ENCODE peak calls at places on chromosome 13, in four cellular contexts. One of them, this sample, is unnamed.

GRCh38 chr13:102693781-102694180 is 1.1 kb downstream of the METTL21C start:
- ATAC-seq in K562: no peak
- ATAC-seq in A549: no peak
- ATAC-seq in upper lobe of left lung: no peak
- ATAC-seq in this sample: no peak

GRCh38 chr13:103883152-103883551 is 816.9 kb upstream of the SLC10A2 start:
- ATAC-seq in upper lobe of left lung: peak; percentile 88
- ATAC-seq in K562: no peak
- ATAC-seq in A549: peak; percentile 98
- ATAC-seq in this sample: peak; percentile 66

GRCh38 chr13:20101467-20102316 is 59.2 kb downstream of the GJA3 start:
- ATAC-seq in K562: no peak
- ATAC-seq in A549: no peak
- ATAC-seq in upper lobe of left lung: no peak
- ATAC-seq in this sample: no peak

GRCh38 chr13:26575244-26575643 is 17.8 kb downstream of the WASF3 start:
- ATAC-seq in A549: no peak
- ATAC-seq in K562: no peak
- ATAC-seq in upper lobe of left lung: no peak
- ATAC-seq in this sample: no peak

GRCh38 chr13:23751195-23751594 is 138.0 kb downstream of the MIPEP start:
- ATAC-seq in upper lobe of left lung: no peak
- ATAC-seq in K562: no peak
- ATAC-seq in A549: peak; percentile 72
- ATAC-seq in this sample: no peak

GRCh38 chr13:99087130-99087953 is 109.5 kb upstream of the DOCK9 start:
- ATAC-seq in upper lobe of left lung: peak; percentile 96
- ATAC-seq in A549: peak; percentile 96
- ATAC-seq in K562: peak; percentile 95
- ATAC-seq in this sample: peak; percentile 92

GRCh38 chr13:26628706-26629105 is 71.2 kb downstream of the WASF3 start:
- ATAC-seq in upper lobe of left lung: peak; percentile 19
- ATAC-seq in K562: peak; percentile 64
- ATAC-seq in A549: peak; percentile 35
- ATAC-seq in this sample: no peak

GRCh38 chr13:98986226-98986846 is 8.5 kb upstream of the DOCK9 start:
- ATAC-seq in K562: peak; percentile 61
- ATAC-seq in upper lobe of left lung: no peak
- ATAC-seq in A549: no peak
- ATAC-seq in this sample: no peak

GRCh38 chr13:24670927-24671326 is 9.3 kb upstream of the ATP12A start:
- ATAC-seq in upper lobe of left lung: no peak
- ATAC-seq in A549: peak; percentile 95
- ATAC-seq in K562: peak; percentile 80
- ATAC-seq in this sample: no peak

GRCh38 chr13:79409828-79410227 is 3.8 kb upstream of the RBM26 start:
- ATAC-seq in K562: no peak
- ATAC-seq in upper lobe of left lung: no peak
- ATAC-seq in A549: no peak
- ATAC-seq in this sample: no peak

GRCh38 chr13:48457578-48458242 is 44.8 kb upstream of the LPAR6 start:
- ATAC-seq in A549: no peak
- ATAC-seq in K562: no peak
- ATAC-seq in upper lobe of left lung: peak; percentile 15
- ATAC-seq in this sample: no peak

GRCh38 chr13:20090349-20090748 is 70.5 kb downstream of the GJA3 start:
- ATAC-seq in K562: peak; percentile 68
- ATAC-seq in upper lobe of left lung: no peak
- ATAC-seq in A549: peak; percentile 66
- ATAC-seq in this sample: no peak

GRCh38 chr13:80040977-80041310 is 300.0 kb downstream of the SPRY2 start:
- ATAC-seq in K562: no peak
- ATAC-seq in A549: no peak
- ATAC-seq in upper lobe of left lung: no peak
- ATAC-seq in this sample: peak; percentile 39

GRCh38 chr13:30290812-30291436 is 16.4 kb downstream of the KATNAL1 start:
- ATAC-seq in upper lobe of left lung: no peak
- ATAC-seq in K562: no peak
- ATAC-seq in A549: no peak
- ATAC-seq in this sample: no peak

GRCh38 chr13:23385931-23386330 is 47.6 kb downstream of the SACS start:
- ATAC-seq in K562: no peak
- ATAC-seq in upper lobe of left lung: no peak
- ATAC-seq in A549: no peak
- ATAC-seq in this sample: no peak

GRCh38 chr13:76894401-76895110 is 8.4 kb upstream of the KCTD12 start:
- ATAC-seq in upper lobe of left lung: no peak
- ATAC-seq in A549: no peak
- ATAC-seq in K562: no peak
- ATAC-seq in this sample: no peak

GRCh38 chr13:46405457-46405856 is 18.4 kb upstream of the RUBCNL start:
- ATAC-seq in A549: no peak
- ATAC-seq in upper lobe of left lung: no peak
- ATAC-seq in K562: peak; percentile 88
- ATAC-seq in this sample: no peak

GRCh38 chr13:46402178-46402577 is 15.1 kb upstream of the RUBCNL start:
- ATAC-seq in upper lobe of left lung: no peak
- ATAC-seq in A549: no peak
- ATAC-seq in K562: no peak
- ATAC-seq in this sample: no peak

GRCh38 chr13:46401432-46401831 is 14.4 kb upstream of the RUBCNL start:
- ATAC-seq in K562: no peak
- ATAC-seq in upper lobe of left lung: no peak
- ATAC-seq in A549: no peak
- ATAC-seq in this sample: no peak

GRCh38 chr13:46403851-46404731 is 17.0 kb upstream of the RUBCNL start:
- ATAC-seq in upper lobe of left lung: peak; percentile 86
- ATAC-seq in K562: no peak
- ATAC-seq in A549: no peak
- ATAC-seq in this sample: peak; percentile 51

GRCh38 chr13:46404732-46405097 is 17.7 kb upstream of the RUBCNL start:
- ATAC-seq in A549: no peak
- ATAC-seq in upper lobe of left lung: no peak
- ATAC-seq in K562: no peak
- ATAC-seq in this sample: no peak
- TF ChIP-seq EP300 in A549: no peak
- TF ChIP-seq EP300 in upper lobe of left lung: no peak
- TF ChIP-seq EP300 in K562: no peak
- TF ChIP-seq EP300 in this sample: no peak

GRCh38 chr13:45142440-45143345 is 22.4 kb downstream of the GTF2F2 start:
- ATAC-seq in upper lobe of left lung: no peak
- ATAC-seq in K562: no peak
- ATAC-seq in A549: no peak
- ATAC-seq in this sample: no peak
- TF ChIP-seq EP300 in upper lobe of left lung: no peak
- TF ChIP-seq EP300 in K562: no peak
- TF ChIP-seq EP300 in A549: no peak
- TF ChIP-seq EP300 in this sample: no peak

GRCh38 chr13:113006660-113007059 is 37.6 kb downstream of the MCF2L start:
- ATAC-seq in upper lobe of left lung: no peak
- ATAC-seq in A549: no peak
- ATAC-seq in K562: no peak
- ATAC-seq in this sample: no peak

GRCh38 chr13:113010510-113010865 is 41.5 kb downstream of the MCF2L start:
- ATAC-seq in A549: no peak
- ATAC-seq in K562: no peak
- ATAC-seq in upper lobe of left lung: peak; percentile 24
- ATAC-seq in this sample: no peak

GRCh38 chr13:113013303-113013702 is 44.3 kb downstream of the MCF2L start:
- ATAC-seq in upper lobe of left lung: no peak
- ATAC-seq in K562: no peak
- ATAC-seq in A549: no peak
- ATAC-seq in this sample: no peak

GRCh38 chr13:113008841-113009240 is 39.8 kb downstream of the MCF2L start:
- ATAC-seq in upper lobe of left lung: no peak
- ATAC-seq in K562: no peak
- ATAC-seq in A549: no peak
- ATAC-seq in this sample: no peak

GRCh38 chr13:113009743-113010509 is 40.9 kb downstream of the MCF2L start:
- ATAC-seq in A549: no peak
- ATAC-seq in upper lobe of left lung: no peak
- ATAC-seq in K562: no peak
- ATAC-seq in this sample: no peak
- TF ChIP-seq EP300 in A549: no peak
- TF ChIP-seq EP300 in upper lobe of left lung: no peak
- TF ChIP-seq EP300 in K562: no peak
- TF ChIP-seq EP300 in this sample: no peak

GRCh38 chr13:107427531-107427930 is 787.8 kb downstream of the LIG4 start:
- ATAC-seq in A549: no peak
- ATAC-seq in K562: no peak
- ATAC-seq in upper lobe of left lung: no peak
- ATAC-seq in this sample: no peak

GRCh38 chr13:107421028-107421427 is 794.3 kb downstream of the LIG4 start:
- ATAC-seq in K562: no peak
- ATAC-seq in A549: no peak
- ATAC-seq in upper lobe of left lung: no peak
- ATAC-seq in this sample: no peak

GRCh38 chr13:107422421-107422820 is 792.9 kb downstream of the LIG4 start:
- ATAC-seq in K562: no peak
- ATAC-seq in A549: no peak
- ATAC-seq in upper lobe of left lung: no peak
- ATAC-seq in this sample: no peak

DNA sequence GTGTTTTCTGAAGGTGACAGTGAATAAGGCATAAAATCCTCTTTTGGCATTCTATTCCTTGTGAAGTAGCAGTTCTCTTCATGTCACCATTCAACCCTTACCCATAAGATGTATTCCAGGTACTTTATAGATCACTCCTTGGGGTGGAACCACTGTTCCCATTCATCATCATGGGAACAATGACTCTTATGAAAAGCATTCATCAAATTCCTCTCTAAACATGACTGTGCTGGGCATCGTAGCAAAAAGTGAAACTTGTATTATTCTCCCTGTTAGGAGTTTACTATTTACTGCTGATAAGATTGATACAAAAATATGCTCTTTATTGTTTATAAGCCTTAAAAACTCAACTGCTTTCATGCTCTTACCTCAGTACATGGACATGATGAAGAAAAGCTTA is 793.4 kb downstream of the LIG4 start:
- ATAC-seq in upper lobe of left lung: no peak
- ATAC-seq in K562: no peak
- ATAC-seq in A549: no peak
- ATAC-seq in this sample: no peak
- TF ChIP-seq EP300 in upper lobe of left lung: no peak
- TF ChIP-seq EP300 in K562: no peak
- TF ChIP-seq EP300 in A549: no peak
- TF ChIP-seq EP300 in this sample: no peak

GRCh38 chr13:94028234-94029145 is 451.0 kb downstream of the DCT start:
- ATAC-seq in upper lobe of left lung: no peak
- ATAC-seq in K562: no peak
- ATAC-seq in A549: no peak
- ATAC-seq in this sample: no peak
- TF ChIP-seq EP300 in upper lobe of left lung: no peak
- TF ChIP-seq EP300 in K562: no peak
- TF ChIP-seq EP300 in A549: no peak
- TF ChIP-seq EP300 in this sample: no peak

GRCh38 chr13:21606251-21606650 is 2.3 kb upstream of the MICU2 start:
- ATAC-seq in K562: no peak
- ATAC-seq in upper lobe of left lung: no peak
- ATAC-seq in A549: no peak
- ATAC-seq in this sample: no peak

GRCh38 chr13:21606781-21607180 is 2.8 kb upstream of the MICU2 start:
- ATAC-seq in upper lobe of left lung: no peak
- ATAC-seq in K562: no peak
- ATAC-seq in A549: no peak
- ATAC-seq in this sample: no peak

GRCh38 chr13:21608961-21609360 is 5.0 kb upstream of the MICU2 start:
- ATAC-seq in A549: no peak
- ATAC-seq in K562: no peak
- ATAC-seq in upper lobe of left lung: no peak
- ATAC-seq in this sample: no peak

GRCh38 chr13:21603531-21604448 is at the start of gene MICU2:
- ATAC-seq in K562: peak; percentile 99
- ATAC-seq in A549: peak; percentile 99
- ATAC-seq in upper lobe of left lung: peak; percentile 98
- ATAC-seq in this sample: peak; percentile 99
- TF ChIP-seq EP300 in K562: no peak
- TF ChIP-seq EP300 in A549: no peak
- TF ChIP-seq EP300 in upper lobe of left lung: no peak
- TF ChIP-seq EP300 in this sample: no peak

GRCh38 chr13:75101997-75102720 is 379.8 kb downstream of the TBC1D4 start:
- ATAC-seq in A549: no peak
- ATAC-seq in upper lobe of left lung: no peak
- ATAC-seq in K562: no peak
- ATAC-seq in this sample: no peak
- TF ChIP-seq EP300 in A549: no peak
- TF ChIP-seq EP300 in upper lobe of left lung: no peak
- TF ChIP-seq EP300 in K562: no peak
- TF ChIP-seq EP300 in this sample: no peak

This sample was measured in gastroesophageal sphincter.